ENCODE peak calls at places on chromosomes 6 and 20, in ten cellular contexts. Q, B, W, G, Y, S, D, C, K and F are unnamed samples. For H3K4me1, the result is how much of the 10 kb centered on the place peaks cover.

GRCh38 chr6:68651018-68651985 is 16.2 kb downstream of the ADGRB3 start:
- DNase-seq in G (no peak), W (no peak), Y (no peak), B (peak), D (no peak), K (no peak), C (no peak), S (peak), Q (peak), F (no peak)

GRCh38 chr20:4633780-4634179 is 87.9 kb upstream of the PRND start:
- DNase-seq in G (no peak), C (no peak), K (peak), Y (no peak), S (peak), D (no peak), Q (peak), B (peak), W (no peak), F (no peak)

GRCh38 chr6:159982726-159983506 is 14.0 kb downstream of the IGF2R start:
- DNase-seq in G (no peak), W (peak), B (peak), C (no peak), S (no peak), Q (peak), Y (no peak), D (no peak), K (peak), F (no peak)

GRCh38 chr20:8853805-8854338 is 215.0 kb upstream of the PLCB4 start:
- DNase-seq in D (peak), K (peak), Y (no peak), S (peak), W (peak), G (peak), C (no peak), B (peak), Q (peak), F (peak)

GRCh38 chr6:39952170-39952569 is 17.9 kb upstream of the MOCS1 start:
- DNase-seq in Y (no peak), Q (peak), D (no peak), G (no peak), C (no peak), W (no peak), K (peak), S (peak), B (peak), F (no peak)

GRCh38 chr20:4493386-4493785 is 228.3 kb upstream of the PRND start:
- DNase-seq in G (no peak), S (no peak), D (no peak), B (no peak), Q (no peak), Y (no peak), C (no peak), K (no peak), W (no peak), F (no peak)

GRCh38 chr6:111604259-111605099 is 1.2 kb downstream of the TRAF3IP2 start:
- DNase-seq in Y (peak), C (peak), B (peak), S (peak), W (no peak), G (no peak), K (peak), D (peak), Q (peak), F (peak)

GRCh38 chr6:35167505-35167904 is 26.4 kb upstream of the TCP11 start:
- DNase-seq in C (no peak), Y (no peak), G (no peak), B (no peak), S (no peak), K (no peak), D (no peak), W (no peak), Q (no peak), F (no peak)

GRCh38 chr6:169738972-169739529 is 12.3 kb downstream of the DYNLT2 start:
- DNase-seq in G (no peak), Q (no peak), B (no peak), D (no peak), S (no peak), W (no peak), C (no peak), Y (no peak), K (no peak), F (no peak)

GRCh38 chr6:67897998-67898607 is 737.0 kb upstream of the ADGRB3 start:
- DNase-seq in B (no peak), G (no peak), C (no peak), D (no peak), W (no peak), Y (no peak), K (no peak), Q (no peak), S (no peak), F (no peak)

GRCh38 chr6:127695108-127695507 is 118.1 kb downstream of the C6orf58 start:
- DNase-seq in G (no peak), Y (no peak), W (no peak), Q (no peak), D (no peak), B (no peak), S (no peak), K (no peak), C (no peak), F (no peak)

GRCh38 chr6:158021814-158022748 is 40.4 kb downstream of the SYNJ2 start:
- DNase-seq in K (no peak), W (no peak), G (no peak), C (peak), D (no peak), B (no peak), Y (no peak), S (no peak), Q (no peak), F (no peak)

GRCh38 chr6:12017263-12017662 is 5.2 kb downstream of the HIVEP1 start:
- DNase-seq in K (no peak), C (no peak), W (no peak), S (no peak), G (no peak), Q (no peak), B (no peak), D (peak), Y (no peak), F (no peak)

GRCh38 chr20:8994045-8994444 is 74.8 kb upstream of the PLCB4 start:
- DNase-seq in D (no peak), Q (no peak), S (no peak), B (no peak), C (no peak), G (no peak), K (no peak), W (no peak), Y (no peak), F (no peak)

GRCh38 chr6:138987299-138987642 is 782 bp downstream of the REPS1 start:
- DNase-seq in W (no peak), B (peak), Q (no peak), K (no peak), Y (peak), C (no peak), G (no peak), S (no peak), D (peak), F (peak)

GRCh38 chr6:33860706-33861474 is 57.1 kb upstream of the MLN start:
- DNase-seq in G (no peak), B (no peak), D (peak), S (no peak), C (no peak), Q (peak), W (peak), Y (no peak), K (peak), F (peak)

GRCh38 chr6:106568518-106568917 is 60.8 kb downstream of the RTN4IP1 start:
- DNase-seq in W (no peak), Y (no peak), C (no peak), K (peak), B (peak), S (no peak), D (no peak), G (no peak), Q (no peak), F (no peak)

GRCh38 chr6:73285674-73286283 is 22.8 kb upstream of the KHDC1 start:
- DNase-seq in K (peak), C (no peak), G (no peak), Y (no peak), D (peak), W (peak), S (peak), B (peak), Q (peak), F (no peak)

GRCh38 chr20:23302386-23302785 is 48.2 kb upstream of the NXT1 start:
- DNase-seq in C (no peak), Y (peak), D (no peak), G (no peak), B (no peak), W (no peak), K (no peak), S (no peak), Q (no peak), F (no peak)

GRCh38 chr6:144216668-144217218 is 66.4 kb downstream of the STX11 start:
- DNase-seq in B (no peak), K (no peak), C (no peak), W (no peak), D (no peak), S (no peak), Y (no peak), Q (no peak), G (no peak), F (no peak)

GRCh38 chr20:37365760-37366638 is 20.1 kb downstream of the SRC start:
- DNase-seq in D (no peak), Y (peak), G (no peak), S (no peak), W (no peak), C (no peak), Q (no peak), K (no peak), B (no peak), F (no peak)

GRCh38 chr6:164502838-164503237 is 806.6 kb downstream of the C6orf118 start:
- DNase-seq in W (no peak), S (no peak), B (no peak), D (no peak), Q (no peak), K (no peak), G (no peak), C (no peak), Y (no peak), F (no peak)
- H3K4me1 ChIP-seq in W (under half), S (under half), B (under half), D (under half), Q (under half), K (under half), G (under half), C (under half), Y (under half), F (under half)

GRCh38 chr6:3902786-3903648 is 53.8 kb downstream of the FAM50B start:
- DNase-seq in G (no peak), D (no peak), S (no peak), C (no peak), K (no peak), Q (no peak), B (no peak), W (no peak), Y (no peak), F (no peak)
- H3K4me3 ChIP-seq in G (no peak), D (no peak), S (no peak), C (no peak), K (no peak), Q (no peak), B (no peak), W (no peak), Y (no peak), F (no peak)

GRCh38 chr6:56657364-56657763 is 14.7 kb upstream of the DST start:
- DNase-seq in K (no peak), S (no peak), D (no peak), Y (no peak), G (no peak), W (no peak), B (no peak), Q (no peak), C (no peak), F (no peak)
- H3K4me1 ChIP-seq in K (under half), S (under half), D (under half), Y (half or more), G (half or more), W (under half), B (under half), Q (under half), C (half or more), F (under half)

GRCh38 chr6:83976037-83976755 is 57.4 kb upstream of the MRAP2 start:
- DNase-seq in Y (no peak), S (no peak), B (no peak), G (no peak), D (no peak), W (no peak), C (no peak), Q (no peak), K (no peak), F (peak)
- H3K4me3 ChIP-seq in Y (no peak), S (no peak), B (no peak), G (no peak), D (no peak), W (no peak), C (no peak), Q (no peak), K (no peak), F (no peak)

GRCh38 chr20:62487564-62488086 is 11.8 kb upstream of the GATA5 start:
- DNase-seq in W (no peak), C (no peak), D (no peak), G (no peak), Q (no peak), S (no peak), Y (no peak), K (no peak), B (no peak), F (no peak)
- H3K4me1 ChIP-seq in W (under half), C (under half), D (under half), G (under half), Q (half or more), S (under half), Y (under half), K (under half), B (under half), F (under half)

GRCh38 chr6:10520468-10520867 is 683 bp upstream of the GCNT2 start:
- DNase-seq in G (no peak), D (no peak), W (no peak), B (peak), Y (no peak), S (no peak), C (no peak), K (no peak), Q (peak), F (no peak)

GRCh38 chr6:10522929-10523573 is 1.9 kb downstream of the GCNT2 start:
- DNase-seq in B (no peak), K (no peak), W (no peak), D (no peak), Q (no peak), G (no peak), Y (no peak), C (no peak), S (no peak), F (no peak)

GRCh38 chr6:10516953-10517352 is 4.2 kb upstream of the GCNT2 start:
- DNase-seq in C (no peak), B (no peak), D (no peak), Y (no peak), G (no peak), S (no peak), W (no peak), Q (no peak), K (no peak), F (no peak)

GRCh38 chr6:10518461-10519216 is 2.5 kb upstream of the GCNT2 start:
- DNase-seq in W (no peak), C (no peak), B (peak), G (no peak), S (peak), K (peak), Q (peak), Y (no peak), D (peak), F (peak)

GRCh38 chr6:10521104-10521808 is at the start of gene GCNT2:
- DNase-seq in S (peak), B (peak), Q (peak), W (no peak), K (no peak), C (no peak), Y (no peak), G (peak), D (no peak), F (peak)
- H3K4me3 ChIP-seq in S (no peak), B (no peak), Q (peak), W (no peak), K (no peak), C (peak), Y (peak), G (peak), D (no peak), F (no peak)